ENCODE peak calls at places on chromosomes 6 and 20, in five cellular contexts. One of them, this sample, is unnamed.

GRCh38 chr6:43508481-43509141 is 1.5 kb downstream of the LRRC73 start:
- DNase-seq in endothelial cell: no peak
- DNase-seq in fibroblast of lung: no peak
- DNase-seq in endodermal cell: no peak
- DNase-seq in AG04450: no peak
- DNase-seq in this sample: no peak

GRCh38 chr6:145087034-145087433 is 648.3 kb downstream of the EPM2A start:
- DNase-seq in endothelial cell: no peak
- DNase-seq in fibroblast of lung: peak
- DNase-seq in endodermal cell: no peak
- DNase-seq in AG04450: no peak
- DNase-seq in this sample: no peak

GRCh38 chr20:33561981-33562601 is 72.2 kb downstream of the CBFA2T2 start:
- DNase-seq in endothelial cell: no peak
- DNase-seq in fibroblast of lung: peak
- DNase-seq in endodermal cell: peak
- DNase-seq in AG04450: peak
- DNase-seq in this sample: peak

GRCh38 chr6:131368077-131368911 is 204.7 kb upstream of the ARG1 start:
- DNase-seq in endothelial cell: no peak
- DNase-seq in fibroblast of lung: peak
- DNase-seq in endodermal cell: peak
- DNase-seq in AG04450: no peak
- DNase-seq in this sample: no peak

GRCh38 chr6:155261146-155261900 is 2.5 kb upstream of the CLDN20 start:
- DNase-seq in endothelial cell: no peak
- DNase-seq in fibroblast of lung: peak
- DNase-seq in endodermal cell: peak
- DNase-seq in AG04450: no peak
- DNase-seq in this sample: no peak

GRCh38 chr6:78611097-78611625 is 256.2 kb upstream of the IRAK1BP1 start:
- DNase-seq in endothelial cell: no peak
- DNase-seq in fibroblast of lung: no peak
- DNase-seq in endodermal cell: no peak
- DNase-seq in AG04450: no peak
- DNase-seq in this sample: no peak

GRCh38 chr20:2133318-2134183 is 31.9 kb downstream of the STK35 start:
- DNase-seq in endothelial cell: no peak
- DNase-seq in fibroblast of lung: peak
- DNase-seq in endodermal cell: no peak
- DNase-seq in AG04450: no peak
- DNase-seq in this sample: no peak

GRCh38 chr6:46511320-46511719 is 20.1 kb upstream of the RCAN2 start:
- DNase-seq in endothelial cell: no peak
- DNase-seq in fibroblast of lung: no peak
- DNase-seq in endodermal cell: no peak
- DNase-seq in AG04450: no peak
- DNase-seq in this sample: no peak

GRCh38 chr20:44068311-44068710 is 118.7 kb downstream of the JPH2 start:
- DNase-seq in endothelial cell: no peak
- DNase-seq in fibroblast of lung: no peak
- DNase-seq in endodermal cell: peak
- DNase-seq in AG04450: no peak
- DNase-seq in this sample: no peak

GRCh38 chr20:48638546-48638945 is 189.3 kb downstream of the PREX1 start:
- DNase-seq in endothelial cell: no peak
- DNase-seq in fibroblast of lung: peak
- DNase-seq in endodermal cell: no peak
- DNase-seq in AG04450: no peak
- DNase-seq in this sample: no peak

GRCh38 chr20:32333181-32333987 is 24.7 kb upstream of the ASXL1 start:
- DNase-seq in endothelial cell: no peak
- DNase-seq in fibroblast of lung: peak
- DNase-seq in endodermal cell: no peak
- DNase-seq in AG04450: no peak
- DNase-seq in this sample: no peak

GRCh38 chr6:169172435-169172834 is 81.2 kb downstream of the THBS2 start:
- DNase-seq in endothelial cell: no peak
- DNase-seq in fibroblast of lung: peak
- DNase-seq in endodermal cell: no peak
- DNase-seq in AG04450: no peak
- DNase-seq in this sample: no peak

GRCh38 chr20:47392015-47392720 is 35.7 kb upstream of the ZMYND8 start:
- DNase-seq in endothelial cell: no peak
- DNase-seq in fibroblast of lung: peak
- DNase-seq in endodermal cell: no peak
- DNase-seq in AG04450: peak
- DNase-seq in this sample: no peak

GRCh38 chr6:164168595-164168994 is 754.1 kb downstream of the QKI start:
- DNase-seq in endothelial cell: no peak
- DNase-seq in fibroblast of lung: no peak
- DNase-seq in endodermal cell: no peak
- DNase-seq in AG04450: no peak
- DNase-seq in this sample: no peak

GRCh38 chr20:23670361-23670760 is 18.5 kb downstream of the CST4 start:
- DNase-seq in endothelial cell: no peak
- DNase-seq in fibroblast of lung: no peak
- DNase-seq in endodermal cell: peak
- DNase-seq in AG04450: no peak
- DNase-seq in this sample: no peak

GRCh38 chr6:161422710-161423109 is 148.8 kb upstream of the AGPAT4 start:
- DNase-seq in endothelial cell: no peak
- DNase-seq in fibroblast of lung: peak
- DNase-seq in endodermal cell: no peak
- DNase-seq in AG04450: no peak
- DNase-seq in this sample: no peak

GRCh38 chr6:40325041-40325440 is 262.1 kb downstream of the LRFN2 start:
- DNase-seq in endothelial cell: no peak
- DNase-seq in fibroblast of lung: no peak
- DNase-seq in endodermal cell: no peak
- DNase-seq in AG04450: no peak
- DNase-seq in this sample: no peak

DNA sequence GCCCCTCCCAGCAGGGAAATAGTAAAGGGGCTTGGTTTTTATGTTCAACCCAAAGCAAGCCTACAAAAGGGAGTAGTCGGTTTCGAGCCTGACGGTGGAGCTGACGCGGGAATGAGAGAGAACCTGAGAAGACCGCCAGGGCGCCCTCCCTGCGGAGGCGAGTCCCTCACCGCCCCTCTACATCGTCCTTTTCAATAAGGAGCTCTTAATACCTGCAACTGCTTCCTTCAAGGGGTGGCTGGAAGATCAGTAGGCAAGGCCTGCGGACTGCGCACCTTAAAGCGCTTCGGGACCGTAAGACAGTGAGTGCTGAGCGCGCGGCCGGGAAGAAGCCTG is 709 bp upstream of the ZNF76 start:
- DNase-seq in endothelial cell: peak
- DNase-seq in fibroblast of lung: peak
- DNase-seq in endodermal cell: no peak
- DNase-seq in AG04450: no peak
- DNase-seq in this sample: no peak
- TF ChIP-seq CTCF in endothelial cell: no peak
- TF ChIP-seq CTCF in fibroblast of lung: no peak
- TF ChIP-seq CTCF in endodermal cell: peak
- TF ChIP-seq CTCF in AG04450: peak
- TF ChIP-seq CTCF in this sample: no peak

DNA sequence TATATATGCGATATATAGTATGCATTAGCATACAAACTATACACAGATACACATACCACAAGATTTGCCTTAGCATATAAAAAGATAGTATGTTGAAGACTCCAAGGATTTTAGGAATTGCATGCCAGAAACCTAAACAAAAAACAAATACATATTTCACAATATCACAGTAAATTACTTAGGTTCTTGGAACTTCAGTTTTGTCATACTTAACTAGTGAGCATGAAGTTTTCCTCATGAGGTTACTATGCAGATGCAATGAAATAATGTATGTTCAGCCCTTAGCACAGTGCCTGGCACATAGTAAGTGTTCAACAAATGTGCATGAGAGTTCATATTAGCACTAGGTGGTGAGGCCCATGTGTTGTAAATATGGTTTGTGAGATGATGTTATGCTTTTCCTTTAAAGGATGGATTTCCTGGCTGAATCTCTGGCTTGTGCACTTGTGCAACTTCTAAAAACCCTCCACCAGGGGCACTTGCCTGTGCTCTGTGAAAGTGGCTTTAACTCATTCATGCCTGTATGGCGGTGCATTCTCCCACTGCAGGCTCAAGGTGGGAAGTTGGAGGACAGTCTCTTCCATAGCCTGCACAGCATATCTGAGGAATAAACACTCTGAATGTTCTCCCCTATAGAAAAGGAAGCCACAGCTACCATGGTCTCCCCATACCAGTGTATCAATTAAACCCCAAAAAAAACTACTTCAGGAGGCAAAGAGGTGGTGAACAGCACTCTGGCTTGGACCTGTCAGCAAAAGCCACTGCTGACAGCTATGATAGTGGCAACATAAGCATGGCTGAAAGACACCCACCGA is 624.1 kb upstream of the CDH4 start:
- DNase-seq in endothelial cell: peak
- DNase-seq in fibroblast of lung: no peak
- DNase-seq in endodermal cell: peak
- DNase-seq in AG04450: no peak
- DNase-seq in this sample: no peak
- TF ChIP-seq CTCF in endothelial cell: peak
- TF ChIP-seq CTCF in fibroblast of lung: no peak
- TF ChIP-seq CTCF in endodermal cell: peak
- TF ChIP-seq CTCF in AG04450: no peak
- TF ChIP-seq CTCF in this sample: no peak

GRCh38 chr20:24782221-24782620 is 166.8 kb upstream of the CST7 start:
- DNase-seq in endothelial cell: no peak
- DNase-seq in fibroblast of lung: no peak
- DNase-seq in endodermal cell: peak
- DNase-seq in AG04450: no peak
- DNase-seq in this sample: no peak

GRCh38 chr20:24782801-24783630 is 166.1 kb upstream of the CST7 start:
- DNase-seq in endothelial cell: peak
- DNase-seq in fibroblast of lung: peak
- DNase-seq in endodermal cell: peak
- DNase-seq in AG04450: no peak
- DNase-seq in this sample: no peak

GRCh38 chr20:24784607-24785006 is 164.5 kb upstream of the CST7 start:
- DNase-seq in endothelial cell: no peak
- DNase-seq in fibroblast of lung: no peak
- DNase-seq in endodermal cell: no peak
- DNase-seq in AG04450: no peak
- DNase-seq in this sample: no peak

GRCh38 chr20:24785141-24785924 is 163.7 kb upstream of the CST7 start:
- DNase-seq in endothelial cell: no peak
- DNase-seq in fibroblast of lung: peak
- DNase-seq in endodermal cell: no peak
- DNase-seq in AG04450: no peak
- DNase-seq in this sample: no peak

DNA sequence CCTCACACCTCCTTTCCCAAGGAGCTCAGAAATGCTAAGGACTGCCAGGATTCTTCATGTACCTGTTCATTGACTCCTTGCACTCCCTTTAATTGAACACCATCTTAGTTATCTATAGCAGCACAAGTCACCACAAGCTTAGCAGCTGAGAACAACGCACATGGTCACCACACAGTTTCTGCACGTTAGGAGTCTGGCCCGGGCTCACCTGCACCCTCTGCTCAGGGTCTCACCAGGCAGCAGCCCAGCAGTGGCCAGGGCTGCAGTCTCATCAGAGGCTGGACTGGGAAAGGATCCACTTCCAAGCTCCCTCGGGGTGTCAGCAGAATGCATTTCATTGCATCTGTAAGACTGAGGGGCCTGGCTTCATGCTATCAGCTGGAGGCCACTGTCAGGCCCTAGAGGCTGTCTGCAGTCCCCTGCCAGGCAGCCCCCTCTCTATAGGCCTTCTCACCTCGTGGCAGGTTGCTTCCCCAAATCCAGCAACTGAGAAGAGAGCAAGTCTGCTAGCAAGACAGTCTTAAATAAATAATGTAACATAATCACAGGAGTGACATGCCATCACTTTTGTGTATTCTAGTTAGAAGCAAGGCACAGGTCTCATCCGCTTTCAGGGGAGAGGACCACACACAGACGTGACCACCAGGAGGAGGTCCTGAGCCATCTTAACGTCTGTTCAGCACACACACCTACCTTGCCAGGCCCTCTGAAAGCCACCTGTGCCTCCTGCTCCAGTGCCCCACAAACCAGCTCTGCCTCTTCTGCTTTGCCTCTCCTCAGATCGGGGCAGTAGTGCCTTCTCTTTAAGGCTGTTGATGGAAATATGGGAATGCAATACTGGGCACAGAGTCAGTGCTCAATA is 165.2 kb upstream of the CST7 start:
- DNase-seq in endothelial cell: peak
- DNase-seq in fibroblast of lung: no peak
- DNase-seq in endodermal cell: peak
- DNase-seq in AG04450: no peak
- DNase-seq in this sample: no peak
- TF ChIP-seq CTCF in endothelial cell: no peak
- TF ChIP-seq CTCF in fibroblast of lung: no peak
- TF ChIP-seq CTCF in endodermal cell: peak
- TF ChIP-seq CTCF in AG04450: no peak
- TF ChIP-seq CTCF in this sample: no peak

GRCh38 chr20:3846378-3846739 is 275 bp upstream of the MAVS start:
- DNase-seq in endothelial cell: no peak
- DNase-seq in fibroblast of lung: no peak
- DNase-seq in endodermal cell: no peak
- DNase-seq in AG04450: no peak
- DNase-seq in this sample: no peak

GRCh38 chr20:3847419-3847940 is 846 bp downstream of the MAVS start:
- DNase-seq in endothelial cell: no peak
- DNase-seq in fibroblast of lung: peak
- DNase-seq in endodermal cell: no peak
- DNase-seq in AG04450: no peak
- DNase-seq in this sample: no peak

GRCh38 chr20:3848565-3848964 is 1.9 kb downstream of the MAVS start:
- DNase-seq in endothelial cell: no peak
- DNase-seq in fibroblast of lung: no peak
- DNase-seq in endodermal cell: no peak
- DNase-seq in AG04450: no peak
- DNase-seq in this sample: no peak

GRCh38 chr20:3843490-3843889 is 3.1 kb upstream of the MAVS start:
- DNase-seq in endothelial cell: no peak
- DNase-seq in fibroblast of lung: peak
- DNase-seq in endodermal cell: no peak
- DNase-seq in AG04450: peak
- DNase-seq in this sample: no peak

DNA sequence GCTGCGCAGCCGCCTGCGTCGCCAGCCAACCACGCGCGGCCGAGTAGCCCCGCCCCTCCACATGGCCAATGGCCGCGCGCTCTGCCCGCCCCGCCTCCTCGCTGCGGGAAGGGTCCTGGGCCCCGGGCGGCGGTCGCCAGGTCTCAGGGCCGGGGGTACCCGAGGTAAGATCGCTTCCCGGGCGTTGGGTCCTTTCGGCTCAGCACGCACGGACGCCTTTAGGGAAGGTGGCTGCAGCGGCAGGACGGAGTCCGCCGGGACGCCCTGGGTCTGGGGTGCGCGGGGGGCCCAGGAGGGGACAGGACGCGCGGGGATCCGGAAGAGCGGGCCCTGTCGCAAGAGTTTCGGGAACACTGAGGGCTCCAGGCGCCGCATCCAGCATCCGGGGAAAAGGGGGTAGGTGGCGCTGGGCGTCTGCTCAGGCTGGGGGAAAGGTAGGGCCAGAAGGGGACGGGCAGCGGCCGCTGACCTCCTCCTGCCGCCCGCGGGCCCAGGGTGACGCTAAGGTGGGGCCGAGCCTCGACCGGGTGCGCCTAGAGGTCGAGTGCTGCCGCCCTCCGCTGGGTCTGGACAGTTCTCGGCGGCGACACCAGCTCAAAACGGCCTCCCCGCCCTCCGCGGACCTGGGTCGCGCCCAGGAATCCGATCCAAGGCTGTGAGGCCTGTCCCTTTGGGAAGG is at the start of gene MAVS:
- DNase-seq in endothelial cell: peak
- DNase-seq in fibroblast of lung: peak
- DNase-seq in endodermal cell: peak
- DNase-seq in AG04450: peak
- DNase-seq in this sample: peak
- TF ChIP-seq CTCF in endothelial cell: no peak
- TF ChIP-seq CTCF in fibroblast of lung: no peak
- TF ChIP-seq CTCF in endodermal cell: peak
- TF ChIP-seq CTCF in AG04450: no peak
- TF ChIP-seq CTCF in this sample: no peak